ENCODE peak calls at places on chromosome 10, in five cellular contexts. One of them, this sample, is unnamed.

GRCh38 chr10:91006752-91007346 is 86.0 kb upstream of the ANKRD1 start:
- DNase-seq in HCT116: no peak
- DNase-seq in sigmoid colon: no peak
- DNase-seq in HL-60: no peak
- DNase-seq in transverse colon: no peak
- DNase-seq in this sample: no peak

GRCh38 chr10:16967000-16967865 is 150.0 kb upstream of the RSU1 start:
- DNase-seq in HCT116: no peak
- DNase-seq in sigmoid colon: no peak
- DNase-seq in HL-60: no peak
- DNase-seq in transverse colon: no peak
- DNase-seq in this sample: no peak

GRCh38 chr10:27558612-27559020 is 54.5 kb downstream of the RAB18 start:
- DNase-seq in HCT116: peak; percentile 58
- DNase-seq in sigmoid colon: no peak
- DNase-seq in HL-60: no peak
- DNase-seq in transverse colon: peak; percentile 58
- DNase-seq in this sample: no peak

GRCh38 chr10:116648903-116649302 is 28.1 kb downstream of the PNLIPRP2 start:
- DNase-seq in HCT116: no peak
- DNase-seq in sigmoid colon: no peak
- DNase-seq in HL-60: no peak
- DNase-seq in transverse colon: no peak
- DNase-seq in this sample: no peak

GRCh38 chr10:30589441-30589840 is 40.1 kb downstream of the LYZL2 start:
- DNase-seq in HCT116: no peak
- DNase-seq in sigmoid colon: no peak
- DNase-seq in HL-60: no peak
- DNase-seq in transverse colon: peak; percentile 17
- DNase-seq in this sample: no peak

GRCh38 chr10:43685744-43686143 is 37.1 kb upstream of the ZNF32 start:
- DNase-seq in HCT116: no peak
- DNase-seq in sigmoid colon: peak; percentile 61
- DNase-seq in HL-60: no peak
- DNase-seq in transverse colon: no peak
- DNase-seq in this sample: no peak

GRCh38 chr10:127563718-127564553 is 14.8 kb downstream of the NPS start:
- DNase-seq in HCT116: peak; percentile 24
- DNase-seq in sigmoid colon: no peak
- DNase-seq in HL-60: no peak
- DNase-seq in transverse colon: peak; percentile 21
- DNase-seq in this sample: no peak

GRCh38 chr10:91389636-91390512 is 20.3 kb upstream of the HECTD2 start:
- DNase-seq in HCT116: peak; percentile 37
- DNase-seq in sigmoid colon: no peak
- DNase-seq in HL-60: no peak
- DNase-seq in transverse colon: no peak
- DNase-seq in this sample: no peak

GRCh38 chr10:73641272-73642060 is at the start of gene MYOZ1:
- DNase-seq in HCT116: no peak
- DNase-seq in sigmoid colon: no peak
- DNase-seq in HL-60: no peak
- DNase-seq in transverse colon: no peak
- DNase-seq in this sample: no peak

GRCh38 chr10:25934673-25935139 is 677 bp downstream of the MYO3A start:
- DNase-seq in HCT116: no peak
- DNase-seq in sigmoid colon: no peak
- DNase-seq in HL-60: no peak
- DNase-seq in transverse colon: peak; percentile 8
- DNase-seq in this sample: no peak

GRCh38 chr10:89904755-89905154 is 203.4 kb downstream of the KIF20B start:
- DNase-seq in HCT116: no peak
- DNase-seq in sigmoid colon: no peak
- DNase-seq in HL-60: no peak
- DNase-seq in transverse colon: no peak
- DNase-seq in this sample: no peak

GRCh38 chr10:43890124-43890523 is 241.4 kb upstream of the ZNF32 start:
- DNase-seq in HCT116: no peak
- DNase-seq in sigmoid colon: no peak
- DNase-seq in HL-60: no peak
- DNase-seq in transverse colon: no peak
- DNase-seq in this sample: no peak

GRCh38 chr10:6525599-6526160 is 54.4 kb downstream of the PRKCQ start:
- DNase-seq in HCT116: no peak
- DNase-seq in sigmoid colon: no peak
- DNase-seq in HL-60: no peak
- DNase-seq in transverse colon: no peak
- DNase-seq in this sample: no peak

GRCh38 chr10:70106958-70107791 is 25.4 kb downstream of the AIFM2 start:
- DNase-seq in HCT116: no peak
- DNase-seq in sigmoid colon: no peak
- DNase-seq in HL-60: no peak
- DNase-seq in transverse colon: no peak
- DNase-seq in this sample: no peak

GRCh38 chr10:97399843-97400545 is 1.1 kb downstream of the RRP12 start:
- DNase-seq in HCT116: peak; percentile 57
- DNase-seq in sigmoid colon: no peak
- DNase-seq in HL-60: peak; percentile 56
- DNase-seq in transverse colon: peak; percentile 60
- DNase-seq in this sample: no peak

GRCh38 chr10:110876000-110876399 is 4.3 kb downstream of the PDCD4 start:
- DNase-seq in HCT116: no peak
- DNase-seq in sigmoid colon: no peak
- DNase-seq in HL-60: no peak
- DNase-seq in transverse colon: no peak
- DNase-seq in this sample: no peak

GRCh38 chr10:15540729-15541128 is 169.6 kb upstream of the FAM171A1 start:
- DNase-seq in HCT116: no peak
- DNase-seq in sigmoid colon: no peak
- DNase-seq in HL-60: no peak
- DNase-seq in transverse colon: no peak
- DNase-seq in this sample: no peak

GRCh38 chr10:70132098-70133029 is at the start of gene AIFM2:
- DNase-seq in HCT116: peak; percentile 40
- DNase-seq in sigmoid colon: peak; percentile 93
- DNase-seq in HL-60: peak; percentile 41
- DNase-seq in transverse colon: peak; percentile 94
- DNase-seq in this sample: no peak

GRCh38 chr10:117334075-117334474 is 41.2 kb downstream of the PDZD8 start:
- DNase-seq in HCT116: no peak
- DNase-seq in sigmoid colon: no peak
- DNase-seq in HL-60: no peak
- DNase-seq in transverse colon: no peak
- DNase-seq in this sample: no peak

GRCh38 chr10:97411411-97411810 is 10.3 kb upstream of the RRP12 start:
- DNase-seq in HCT116: no peak
- DNase-seq in sigmoid colon: no peak
- DNase-seq in HL-60: no peak
- DNase-seq in transverse colon: no peak
- DNase-seq in this sample: no peak

GRCh38 chr10:90742189-90742588 is 115.7 kb downstream of the HTR7 start:
- DNase-seq in HCT116: peak; percentile 16
- DNase-seq in sigmoid colon: no peak
- DNase-seq in HL-60: no peak
- DNase-seq in transverse colon: no peak
- DNase-seq in this sample: no peak

GRCh38 chr10:128914681-128915080 is 552.4 kb upstream of the MGMT start:
- DNase-seq in HCT116: no peak
- DNase-seq in sigmoid colon: peak; percentile 79
- DNase-seq in HL-60: no peak
- DNase-seq in transverse colon: no peak
- DNase-seq in this sample: no peak

GRCh38 chr10:47418321-47418720 is 34.2 kb upstream of the ZNF488 start:
- DNase-seq in HCT116: no peak
- DNase-seq in sigmoid colon: no peak
- DNase-seq in HL-60: no peak
- DNase-seq in transverse colon: no peak
- DNase-seq in this sample: no peak

GRCh38 chr10:22676435-22676834 is 37.9 kb downstream of the PIP4K2A start:
- DNase-seq in HCT116: no peak
- DNase-seq in sigmoid colon: no peak
- DNase-seq in HL-60: no peak
- DNase-seq in transverse colon: no peak
- DNase-seq in this sample: no peak

GRCh38 chr10:114577133-114577532 is 80.9 kb downstream of the ABLIM1 start:
- DNase-seq in HCT116: no peak
- DNase-seq in sigmoid colon: no peak
- DNase-seq in HL-60: no peak
- DNase-seq in transverse colon: no peak
- DNase-seq in this sample: no peak

DNA sequence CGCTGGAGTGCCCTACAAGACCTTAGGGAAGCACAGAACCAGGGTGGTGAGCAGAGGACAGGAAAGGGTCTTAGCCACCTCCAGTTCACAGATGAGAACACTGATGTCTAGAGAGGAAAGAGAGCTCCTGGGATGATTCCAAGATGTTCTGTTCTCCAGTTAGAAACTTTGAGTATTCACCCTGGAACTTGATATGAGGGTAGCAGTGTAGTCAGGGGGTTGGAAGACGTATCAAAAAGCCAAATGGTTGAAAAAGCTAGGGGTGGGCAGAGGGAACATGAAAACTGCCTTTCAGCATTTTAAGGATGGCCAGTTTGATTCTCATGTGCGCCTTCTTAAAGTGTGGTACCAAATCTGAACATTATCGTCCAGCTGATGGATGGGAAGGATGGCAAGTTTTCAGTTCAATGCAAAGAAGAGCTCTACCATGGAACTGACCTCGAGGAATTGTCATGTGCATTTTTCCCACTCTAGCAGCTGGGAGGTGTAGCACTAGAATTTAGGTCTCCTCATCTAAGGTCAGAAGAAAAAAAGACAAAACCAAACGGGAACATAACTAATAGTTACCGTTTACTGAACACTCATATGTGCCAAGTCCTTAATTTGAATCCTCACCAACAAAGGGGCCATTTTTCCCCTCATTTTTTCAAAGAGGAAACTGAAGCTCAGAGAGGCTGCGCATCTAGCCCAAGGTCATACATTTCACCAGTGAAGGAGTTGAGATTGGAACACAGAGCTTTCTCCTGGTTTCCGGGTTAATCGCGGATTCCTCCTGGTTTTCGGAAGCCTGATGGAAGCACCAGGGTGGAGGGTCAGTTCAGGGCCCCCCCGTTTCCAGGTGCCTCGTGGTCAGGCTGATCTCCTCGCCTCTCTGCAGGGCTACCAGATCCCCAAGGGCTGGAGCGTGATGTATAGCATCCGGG is 6.0 kb upstream of the CYP26A1 start:
- DNase-seq in HCT116: no peak
- DNase-seq in sigmoid colon: no peak
- DNase-seq in HL-60: no peak
- DNase-seq in transverse colon: no peak
- DNase-seq in this sample: no peak
- H3K4me3 ChIP-seq in HCT116: no peak overlapping the region
- H3K4me3 ChIP-seq in sigmoid colon: no peak overlapping the region
- H3K4me3 ChIP-seq in HL-60: no peak overlapping the region
- H3K4me3 ChIP-seq in transverse colon: no peak overlapping the region
- H3K4me3 ChIP-seq in this sample: no peak overlapping the region

GRCh38 chr10:100427374-100427773 is 35.4 kb upstream of the WNT8B start:
- DNase-seq in HCT116: no peak
- DNase-seq in sigmoid colon: no peak
- DNase-seq in HL-60: no peak
- DNase-seq in transverse colon: no peak
- DNase-seq in this sample: no peak
- TF ChIP-seq POLR2AphosphoS5 in HCT116: no peak
- TF ChIP-seq POLR2AphosphoS5 in sigmoid colon: no peak
- TF ChIP-seq POLR2AphosphoS5 in HL-60: no peak
- TF ChIP-seq POLR2AphosphoS5 in transverse colon: no peak
- TF ChIP-seq POLR2AphosphoS5 in this sample: no peak

GRCh38 chr10:61001731-61002122 is 57.7 kb upstream of the RHOBTB1 start:
- DNase-seq in HCT116: no peak
- DNase-seq in sigmoid colon: no peak
- DNase-seq in HL-60: no peak
- DNase-seq in transverse colon: no peak
- DNase-seq in this sample: no peak
- H3K4me3 ChIP-seq in HCT116: peak overlapping the region; percentile 59
- H3K4me3 ChIP-seq in sigmoid colon: no peak overlapping the region
- H3K4me3 ChIP-seq in HL-60: no peak overlapping the region
- H3K4me3 ChIP-seq in transverse colon: peak overlapping the region; percentile 41
- H3K4me3 ChIP-seq in this sample: peak overlapping the region; percentile 60

GRCh38 chr10:119812684-119813083 is 60.0 kb downstream of the MCMBP start:
- DNase-seq in HCT116: no peak
- DNase-seq in sigmoid colon: no peak
- DNase-seq in HL-60: no peak
- DNase-seq in transverse colon: no peak
- DNase-seq in this sample: no peak

GRCh38 chr10:119821172-119821571 is 51.5 kb downstream of the MCMBP start:
- DNase-seq in HCT116: no peak
- DNase-seq in sigmoid colon: no peak
- DNase-seq in HL-60: peak; percentile 15
- DNase-seq in transverse colon: no peak
- DNase-seq in this sample: no peak

GRCh38 chr10:119815671-119816070 is 57.0 kb downstream of the MCMBP start:
- DNase-seq in HCT116: no peak
- DNase-seq in sigmoid colon: no peak
- DNase-seq in HL-60: no peak
- DNase-seq in transverse colon: no peak
- DNase-seq in this sample: no peak

GRCh38 chr10:119818889-119819270 is 53.8 kb downstream of the MCMBP start:
- DNase-seq in HCT116: no peak
- DNase-seq in sigmoid colon: no peak
- DNase-seq in HL-60: no peak
- DNase-seq in transverse colon: no peak
- DNase-seq in this sample: no peak

DNA sequence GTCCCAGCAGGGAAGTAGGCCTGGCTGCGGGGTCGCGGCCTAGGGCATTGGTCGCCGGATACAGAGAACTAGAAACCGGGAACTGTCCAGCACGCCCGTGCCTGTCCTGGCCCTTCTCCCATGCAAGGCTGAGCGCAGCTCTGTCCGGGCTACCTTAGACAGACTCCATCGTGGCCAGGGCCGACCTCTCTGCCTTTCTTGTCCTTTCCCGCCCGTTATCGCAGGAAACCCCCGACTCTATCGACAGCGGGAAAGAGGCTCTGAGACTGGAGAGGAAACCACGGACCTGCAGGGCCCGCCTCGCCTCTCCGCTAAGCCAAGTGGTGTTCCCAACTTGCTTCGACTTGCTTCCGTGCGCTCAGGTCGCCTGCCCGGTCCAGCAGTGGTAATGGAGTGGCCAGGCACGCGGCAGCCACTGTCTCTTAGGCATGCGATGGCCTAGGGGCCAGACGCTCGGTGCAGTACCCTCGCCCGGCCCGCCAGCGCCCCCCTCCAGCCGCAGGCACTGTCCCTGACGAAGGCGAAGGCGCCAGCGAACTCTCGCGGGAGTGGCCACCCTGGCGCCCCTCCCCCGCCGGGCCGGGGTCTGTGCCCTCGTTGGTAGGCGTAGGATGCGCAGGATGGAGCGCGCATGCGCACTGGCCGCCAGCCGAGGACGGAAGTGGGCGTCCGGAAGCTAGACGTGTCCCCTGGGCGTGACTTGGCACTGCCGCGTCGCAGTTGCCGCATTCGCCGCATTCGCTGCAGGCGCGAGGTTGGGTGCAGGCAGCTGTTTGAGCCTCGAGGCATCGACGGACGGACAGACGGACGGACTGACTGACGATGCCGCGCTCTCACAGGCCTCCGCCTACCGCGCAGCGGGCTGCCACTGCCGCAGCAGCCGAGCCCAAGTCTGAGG is 54.4 kb downstream of the MCMBP start:
- DNase-seq in HCT116: no peak
- DNase-seq in sigmoid colon: peak; percentile 89
- DNase-seq in HL-60: no peak
- DNase-seq in transverse colon: peak; percentile 29
- DNase-seq in this sample: no peak
- TF ChIP-seq POLR2AphosphoS5 in HCT116: no peak
- TF ChIP-seq POLR2AphosphoS5 in sigmoid colon: peak; percentile 75
- TF ChIP-seq POLR2AphosphoS5 in HL-60: no peak
- TF ChIP-seq POLR2AphosphoS5 in transverse colon: no peak
- TF ChIP-seq POLR2AphosphoS5 in this sample: no peak

GRCh38 chr10:132162590-132163277 is 24.0 kb upstream of the DPYSL4 start:
- DNase-seq in HCT116: no peak
- DNase-seq in sigmoid colon: no peak
- DNase-seq in HL-60: no peak
- DNase-seq in transverse colon: peak; percentile 35
- DNase-seq in this sample: no peak
- H3K4me3 ChIP-seq in HCT116: peak overlapping the region; percentile 44
- H3K4me3 ChIP-seq in sigmoid colon: no peak overlapping the region
- H3K4me3 ChIP-seq in HL-60: no peak overlapping the region
- H3K4me3 ChIP-seq in transverse colon: no peak overlapping the region
- H3K4me3 ChIP-seq in this sample: no peak overlapping the region

This sample was measured in SK-N-MC.